ENCODE peak calls at places on chromosomes 16 and 17, in ten cellular contexts. C is stomach, N is body of pancreas, W is Peyer's patch, M is H54, X is A549, I is vagina, V is transverse colon, Y is sigmoid colon, Q is esophagus squamous epithelium. R is an unnamed sample.

GRCh38 chr17:6461792-6462524 is 17.7 kb downstream of the PIMREG start:
- DNase-seq in V (no peak), I (no peak), Q (no peak), W (peak; percentile 7), N (no peak), X (no peak), Y (no peak), C (no peak), M (no peak), R (no peak)

GRCh38 chr16:50559342-50559741 is 11.1 kb downstream of the NKD1 start:
- DNase-seq in Y (no peak), C (no peak), N (no peak), W (no peak), X (no peak), Q (no peak), M (no peak), V (no peak), I (no peak), R (no peak)

GRCh38 chr17:38591759-38592241 is 14.0 kb downstream of the SRCIN1 start:
- DNase-seq in N (no peak), M (peak; percentile 84), X (no peak), Y (no peak), C (no peak), V (no peak), W (no peak), Q (no peak), I (no peak), R (no peak)

GRCh38 chr17:75878174-75878998 is at the start of gene TRIM47:
- DNase-seq in I (no peak), V (peak; percentile 78), Q (no peak), Y (peak; percentile 91), X (peak; percentile 83), C (peak; percentile 68), N (peak; percentile 66), M (peak; percentile 77), W (peak; percentile 83), R (peak; percentile 83)

GRCh38 chr17:82924812-82925211 is 85.0 kb upstream of the ZNF750 start:
- DNase-seq in V (no peak), Q (no peak), Y (no peak), M (no peak), N (no peak), C (no peak), X (no peak), W (no peak), I (no peak), R (no peak)

GRCh38 chr16:81424761-81425160 is 19.8 kb upstream of the CMIP start:
- DNase-seq in W (no peak), X (peak; percentile 65), Q (no peak), N (peak; percentile 27), I (no peak), C (no peak), V (no peak), Y (no peak), M (no peak), R (no peak)

GRCh38 chr17:32285770-32286517 is 20.3 kb downstream of the RHBDL3 start:
- DNase-seq in C (no peak), W (no peak), Y (no peak), M (no peak), V (no peak), N (no peak), X (no peak), I (no peak), Q (no peak), R (no peak)

GRCh38 chr16:704552-705380 is 835 bp downstream of the FBXL16 start:
- DNase-seq in W (no peak), Q (no peak), I (no peak), C (no peak), X (no peak), M (no peak), Y (no peak), V (no peak), N (no peak), R (no peak)

GRCh38 chr17:46884552-46884951 is 33.2 kb downstream of the WNT9B start:
- DNase-seq in C (no peak), I (no peak), M (no peak), V (no peak), N (no peak), Q (no peak), W (no peak), Y (no peak), X (no peak), R (no peak)

GRCh38 chr17:16121915-16122314 is 93.4 kb downstream of the NCOR1 start:
- DNase-seq in Q (no peak), C (no peak), W (no peak), M (no peak), N (no peak), V (no peak), Y (no peak), X (no peak), I (no peak), R (no peak)

DNA sequence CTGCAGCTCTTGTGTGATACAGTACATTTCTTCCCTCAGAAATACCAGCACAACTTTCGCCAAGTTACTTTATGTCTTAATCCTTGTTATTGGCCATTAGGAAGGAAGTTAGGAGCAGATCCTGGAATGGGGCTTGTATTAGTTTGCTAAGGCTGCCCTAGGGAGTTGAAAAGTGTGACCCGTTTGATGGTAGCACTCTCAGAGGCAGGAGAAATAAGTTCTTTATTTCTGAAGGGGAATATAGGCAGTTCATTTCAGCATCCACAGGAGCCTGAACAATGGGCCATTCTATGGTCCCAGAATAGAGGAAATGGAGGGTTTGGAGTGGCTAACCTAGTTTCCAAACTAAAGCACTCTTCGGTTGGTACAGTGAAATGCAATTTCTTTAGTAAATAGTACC is 11.6 kb upstream of the ABCA10 start:
- DNase-seq in Y (no peak), N (no peak), V (no peak), M (no peak), C (no peak), I (no peak), X (no peak), W (no peak), Q (no peak), R (no peak)
- TF ChIP-seq POLR2A in Y (no peak), N (no peak), V (no peak), M (no peak), C (no peak), I (no peak), X (no peak), W (no peak), Q (no peak), R (no peak)

GRCh38 chr17:81129711-81130367 is 35.5 kb upstream of the PVALEF start:
- DNase-seq in X (no peak), Y (no peak), V (no peak), Q (no peak), W (no peak), C (no peak), N (no peak), M (no peak), I (no peak), R (no peak)
- TF ChIP-seq POLR2A in X (no peak), Y (no peak), V (no peak), Q (no peak), W (no peak), C (no peak), N (no peak), M (no peak), I (no peak), R (no peak)

DNA sequence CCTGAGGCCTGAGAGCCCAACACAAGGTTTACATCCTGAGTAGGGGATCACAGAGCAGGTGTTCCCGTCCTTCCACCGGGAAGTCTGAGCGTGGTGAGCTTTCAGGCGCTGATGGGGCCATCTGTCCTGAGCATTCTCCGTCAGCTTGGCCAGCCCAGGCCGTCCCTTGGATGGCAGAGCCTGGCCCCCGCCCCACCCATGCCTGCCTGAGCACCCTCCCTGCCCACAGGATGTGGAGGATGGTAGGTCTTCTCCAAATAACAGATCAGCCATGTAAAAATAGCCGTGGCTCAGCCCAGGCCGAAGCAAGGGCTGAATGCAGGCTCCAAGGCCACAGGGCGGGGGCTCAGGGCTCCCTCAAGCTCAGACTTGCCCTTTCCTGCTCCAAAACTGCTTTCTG is 20.2 kb downstream of the SPNS2 start:
- DNase-seq in M (no peak), V (no peak), N (no peak), Y (peak; percentile 47), C (no peak), X (no peak), Q (no peak), W (no peak), I (no peak), R (no peak)
- TF ChIP-seq POLR2A in M (no peak), V (no peak), N (no peak), Y (no peak), C (no peak), X (no peak), Q (no peak), W (no peak), I (no peak), R (no peak)

GRCh38 chr17:78697122-78697845 is 84.8 kb downstream of the CYTH1 start:
- DNase-seq in V (no peak), I (no peak), C (no peak), X (no peak), Q (no peak), M (no peak), N (no peak), W (no peak), Y (no peak), R (peak; percentile 35)

GRCh38 chr17:78693346-78694083 is 88.6 kb downstream of the CYTH1 start:
- DNase-seq in Q (no peak), I (no peak), W (no peak), M (no peak), V (no peak), Y (no peak), N (no peak), C (no peak), X (no peak), R (no peak)

GRCh38 chr17:78696016-78696992 is 85.8 kb downstream of the CYTH1 start:
- DNase-seq in Q (no peak), N (no peak), C (no peak), V (no peak), M (no peak), Y (no peak), I (no peak), W (no peak), X (no peak), R (no peak)

GRCh38 chr17:78694805-78695531 is 87.1 kb downstream of the CYTH1 start:
- DNase-seq in X (no peak), I (no peak), N (no peak), V (no peak), Y (no peak), W (no peak), Q (no peak), M (no peak), C (no peak), R (no peak)

DNA sequence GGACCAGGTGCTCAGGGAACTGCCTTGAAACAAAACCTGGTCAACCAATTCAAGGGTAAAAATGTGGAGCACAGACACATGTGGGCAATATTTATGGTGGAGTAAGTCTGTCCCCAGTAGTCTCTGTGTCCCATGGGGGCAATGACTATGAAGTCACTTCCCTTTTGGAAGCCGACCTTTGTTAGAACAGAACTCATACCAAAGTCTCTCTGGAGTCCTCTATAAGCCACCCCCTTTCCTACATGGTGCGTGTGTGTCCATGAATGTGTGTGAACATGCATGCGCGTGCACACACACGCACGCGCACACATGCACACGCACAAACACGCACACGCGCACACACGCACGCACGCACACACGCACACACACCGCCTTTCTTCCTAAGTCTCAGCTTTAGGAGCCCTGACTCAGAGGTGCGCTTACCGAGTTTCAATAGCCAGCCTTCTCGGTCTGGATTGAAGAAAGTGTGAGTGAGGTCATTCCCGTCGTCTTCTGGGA is 84.2 kb downstream of the CYTH1 start:
- DNase-seq in Q (no peak), N (no peak), Y (no peak), X (no peak), W (no peak), C (no peak), I (no peak), M (no peak), V (no peak), R (no peak)
- TF ChIP-seq POLR2A in Q (no peak), N (no peak), Y (no peak), X (no peak), W (no peak), C (no peak), I (no peak), M (no peak), V (no peak), R (no peak)

R was measured in right lobe of liver.